ENCODE peak calls at places on chromosomes 12 and 14, in eight cellular contexts. S, B, U, C, F, L, V and H are unnamed samples.

GRCh38 chr14:77000340-77001235 is 27.9 kb downstream of the IRF2BPL start:
- DNase-seq in S (no peak), B (peak), U (no peak), C (no peak), F (no peak), L (no peak), V (peak), H (no peak)

GRCh38 chr14:72708708-72709475 is 185.0 kb downstream of the DPF3 start:
- DNase-seq in S (no peak), B (no peak), U (no peak), C (no peak), F (no peak), L (no peak), V (no peak), H (no peak)

GRCh38 chr14:102949801-102950451 is 27.5 kb downstream of the AMN start:
- DNase-seq in S (no peak), B (no peak), U (no peak), C (no peak), F (no peak), L (no peak), V (no peak), H (no peak)

GRCh38 chr14:93981316-93981715 is 4.9 kb upstream of the ASB2 start:
- DNase-seq in S (no peak), B (no peak), U (no peak), C (no peak), F (no peak), L (no peak), V (no peak), H (no peak)

GRCh38 chr12:26130728-26131127 is 5.9 kb upstream of the BHLHE41 start:
- DNase-seq in S (no peak), B (no peak), U (no peak), C (no peak), F (no peak), L (no peak), V (no peak), H (no peak)

GRCh38 chr12:119476951-119477350 is 116.6 kb upstream of the TMEM233 start:
- DNase-seq in S (no peak), B (no peak), U (no peak), C (no peak), F (no peak), L (no peak), V (no peak), H (no peak)

GRCh38 chr14:99241314-99242035 is 30.5 kb downstream of the BCL11B start:
- DNase-seq in S (no peak), B (no peak), U (no peak), C (no peak), F (peak), L (no peak), V (no peak), H (no peak)

GRCh38 chr12:132445884-132446471 is 44.0 kb upstream of the FBRSL1 start:
- DNase-seq in S (peak), B (peak), U (peak), C (peak), F (peak), L (peak), V (peak), H (peak)

GRCh38 chr14:89723930-89724915 is 230.3 kb downstream of the EFCAB11 start:
- DNase-seq in S (no peak), B (no peak), U (no peak), C (no peak), F (peak), L (no peak), V (no peak), H (no peak)

GRCh38 chr12:122127839-122128238 is 46.2 kb downstream of the IL31 start:
- DNase-seq in S (no peak), B (no peak), U (no peak), C (no peak), F (no peak), L (no peak), V (no peak), H (no peak)

GRCh38 chr12:68750506-68750905 is 4.5 kb downstream of the SLC35E3 start:
- DNase-seq in S (no peak), B (no peak), U (no peak), C (no peak), F (no peak), L (no peak), V (no peak), H (no peak)

GRCh38 chr12:11954181-11954580 is 116.6 kb upstream of the BCL2L14 start:
- DNase-seq in S (no peak), B (no peak), U (no peak), C (no peak), F (no peak), L (no peak), V (no peak), H (no peak)

GRCh38 chr12:78183854-78184253 is 353.2 kb downstream of the NAV3 start:
- DNase-seq in S (no peak), B (no peak), U (no peak), C (no peak), F (no peak), L (no peak), V (no peak), H (no peak)

GRCh38 chr14:39264558-39264957 is 30.8 kb downstream of the MIA2 start:
- DNase-seq in S (no peak), B (no peak), U (no peak), C (no peak), F (no peak), L (no peak), V (no peak), H (no peak)

GRCh38 chr12:88381456-88381855 is 198.8 kb downstream of the KITLG start:
- DNase-seq in S (no peak), B (no peak), U (no peak), C (no peak), F (no peak), L (no peak), V (no peak), H (no peak)